ENCODE peak calls at places on chromosome 15, in nine cellular contexts. Y, X, S, A, V, C, O, M and P are unnamed samples.

GRCh38 chr15:90101130-90101968 is 919 bp downstream of the IDH2 start:
- DNase-seq in S (peak), A (peak), C (peak), V (peak), X (peak), M (peak), Y (peak), O (peak), P (peak)

GRCh38 chr15:28086175-28086703 is 12.9 kb downstream of the OCA2 start:
- DNase-seq in C (peak), A (peak), S (peak), M (peak), O (peak), X (no peak), V (no peak), Y (peak), P (peak)

GRCh38 chr15:71806452-71806931 is 3.9 kb upstream of the NR2E3 start:
- DNase-seq in A (peak), C (no peak), M (peak), Y (peak), O (peak), S (peak), X (no peak), V (no peak), P (no peak)

GRCh38 chr15:34693053-34693744 is 61.6 kb downstream of the GJD2 start:
- DNase-seq in C (no peak), M (no peak), X (no peak), O (no peak), V (no peak), A (peak), Y (no peak), S (no peak), P (no peak)

GRCh38 chr15:101808201-101808600 is 3.8 kb upstream of the OR4F15 start:
- DNase-seq in C (no peak), M (no peak), X (no peak), V (no peak), A (peak), S (no peak), Y (no peak), O (no peak), P (no peak)

GRCh38 chr15:99344639-99345038 is 93.4 kb downstream of the LRRC28 start:
- DNase-seq in V (no peak), O (no peak), C (no peak), X (no peak), S (no peak), Y (no peak), A (no peak), M (peak), P (no peak)

GRCh38 chr15:49044761-49045571 is 1.3 kb downstream of the SECISBP2L start:
- DNase-seq in O (no peak), M (no peak), S (no peak), A (peak), Y (no peak), X (no peak), V (no peak), C (no peak), P (peak)

GRCh38 chr15:98650871-98651481 is 2.6 kb downstream of the IGF1R start:
- DNase-seq in Y (no peak), V (peak), M (peak), X (no peak), O (peak), S (no peak), A (peak), C (peak), P (no peak)

GRCh38 chr15:51229907-51230328 is 108.5 kb downstream of the CYP19A1 start:
- DNase-seq in S (peak), Y (peak), A (peak), X (no peak), M (peak), C (no peak), O (peak), V (no peak), P (peak)

GRCh38 chr15:73930790-73931281 is 4.6 kb downstream of the LOXL1 start:
- DNase-seq in S (no peak), O (no peak), A (peak), Y (no peak), M (no peak), C (no peak), X (peak), V (no peak), P (no peak)

GRCh38 chr15:73908030-73908821 is 18.0 kb upstream of the LOXL1 start:
- DNase-seq in S (peak), Y (peak), O (peak), M (peak), V (peak), X (peak), A (peak), C (peak), P (peak)

GRCh38 chr15:101694261-101694660 is 30.0 kb downstream of the TARS3 start:
- DNase-seq in S (no peak), M (no peak), A (no peak), Y (peak), C (no peak), X (no peak), O (no peak), V (no peak), P (no peak)

GRCh38 chr15:67185051-67185450 is 69.4 kb downstream of the AAGAB start:
- DNase-seq in C (no peak), S (no peak), O (no peak), V (peak), M (no peak), X (no peak), A (no peak), Y (no peak), P (no peak)

GRCh38 chr15:101206173-101206572 is 45.7 kb downstream of the CHSY1 start:
- DNase-seq in C (no peak), S (peak), A (peak), X (no peak), O (no peak), Y (no peak), V (no peak), M (no peak), P (no peak)

GRCh38 chr15:91887921-91888373 is 34.4 kb downstream of the SLCO3A1 start:
- DNase-seq in V (no peak), X (no peak), A (no peak), C (no peak), M (no peak), Y (no peak), O (no peak), S (no peak), P (no peak)

GRCh38 chr15:88746451-88746850 is 56.8 kb upstream of the ACAN start:
- DNase-seq in V (no peak), S (no peak), M (no peak), C (no peak), A (no peak), Y (no peak), X (no peak), O (no peak), P (no peak)

GRCh38 chr15:31025996-31026395 is 34.6 kb upstream of the MTMR10 start:
- DNase-seq in M (no peak), Y (peak), X (no peak), S (no peak), O (no peak), V (no peak), C (no peak), A (no peak), P (no peak)

GRCh38 chr15:51649659-51650521 is 27.3 kb upstream of the DMXL2 start:
- DNase-seq in S (peak), V (peak), X (no peak), Y (peak), M (peak), O (peak), A (peak), C (peak), P (peak)

GRCh38 chr15:25739687-25740121 is 123.4 kb downstream of the ATP10A start:
- DNase-seq in A (peak), S (no peak), Y (peak), V (no peak), X (no peak), M (peak), O (peak), C (no peak), P (no peak)

GRCh38 chr15:76340198-76340801 is 3.7 kb downstream of the ISL2 start:
- DNase-seq in A (no peak), M (peak), X (peak), C (no peak), Y (peak), O (peak), S (peak), V (no peak), P (peak)

GRCh38 chr15:40744810-40745152 is 10.3 kb downstream of the RMDN3 start:
- DNase-seq in S (no peak), O (no peak), C (no peak), V (no peak), A (no peak), M (no peak), X (no peak), Y (no peak), P (no peak)

GRCh38 chr15:64503197-64503596 is 42.8 kb downstream of the ZNF609 start:
- DNase-seq in Y (peak), S (no peak), C (no peak), M (no peak), V (peak), O (no peak), X (no peak), A (peak), P (no peak)

GRCh38 chr15:41502787-41503668 is 9.4 kb downstream of the ITPKA start:
- DNase-seq in V (no peak), X (no peak), M (no peak), S (no peak), Y (peak), C (no peak), A (no peak), O (peak), P (peak)

GRCh38 chr15:99143655-99144610 is 39.1 kb downstream of the SYNM start:
- DNase-seq in M (no peak), C (no peak), V (peak), O (peak), Y (no peak), A (peak), X (no peak), S (no peak), P (no peak)

GRCh38 chr15:38266247-38266996 is 13.8 kb downstream of the SPRED1 start:
- DNase-seq in V (no peak), Y (no peak), M (no peak), O (no peak), S (no peak), A (peak), C (no peak), X (no peak), P (no peak)

GRCh38 chr15:89163271-89164055 is 57.9 kb downstream of the RLBP1 start:
- DNase-seq in A (no peak), O (peak), Y (no peak), M (no peak), C (no peak), S (no peak), X (no peak), V (no peak), P (no peak)

GRCh38 chr15:22949074-22949547 is 31.1 kb downstream of the CYFIP1 start:
- DNase-seq in S (peak), Y (peak), X (no peak), C (no peak), A (peak), V (peak), M (peak), O (peak), P (peak)

GRCh38 chr15:58551764-58552504 is 120.1 kb downstream of the LIPC start:
- DNase-seq in A (peak), Y (peak), X (no peak), V (peak), M (peak), O (no peak), C (no peak), S (no peak), P (no peak)

GRCh38 chr15:63599401-63600000 is 2.3 kb downstream of the FBXL22 start:
- DNase-seq in X (peak), O (peak), A (peak), Y (peak), M (peak), C (peak), S (peak), V (peak), P (peak)

GRCh38 chr15:64379216-64379960 is 1.9 kb downstream of the PCLAF start:
- DNase-seq in O (no peak), C (no peak), A (no peak), X (no peak), M (no peak), S (no peak), Y (no peak), V (no peak), P (no peak)

GRCh38 chr15:81049835-81050234 is 49.1 kb downstream of the TLNRD1 start:
- DNase-seq in S (no peak), X (no peak), A (no peak), Y (no peak), V (no peak), O (no peak), C (no peak), M (no peak), P (no peak)

GRCh38 chr15:34001536-34001935 is 33.2 kb downstream of the CHRM5 start:
- DNase-seq in V (no peak), X (no peak), O (no peak), M (no peak), C (no peak), Y (no peak), A (no peak), S (no peak), P (no peak)

GRCh38 chr15:78790027-78790426 is 21.2 kb downstream of the ADAMTS7 start:
- DNase-seq in Y (no peak), S (no peak), M (no peak), A (no peak), X (no peak), C (no peak), V (no peak), O (no peak), P (no peak)

GRCh38 chr15:101528108-101528916 is 38.8 kb upstream of the PCSK6 start:
- DNase-seq in M (no peak), S (no peak), X (no peak), C (peak), O (no peak), A (peak), Y (no peak), V (peak), P (no peak)

GRCh38 chr15:61198722-61199121 is 30.4 kb downstream of the RORA start:
- DNase-seq in S (no peak), Y (peak), M (no peak), O (peak), V (no peak), X (no peak), C (no peak), A (no peak), P (no peak)

GRCh38 chr15:82809308-82810060 is at the start of gene WHAMM:
- DNase-seq in A (peak), Y (peak), O (peak), S (peak), V (peak), M (peak), C (peak), X (peak), P (peak)
- TF ChIP-seq CTCF in A (no peak), Y (no peak), O (peak), S (no peak), V (no peak), M (no peak), C (no peak), X (no peak), P (peak)

GRCh38 chr15:86178845-86179244 is 99.2 kb downstream of the AGBL1 start:
- DNase-seq in A (no peak), Y (peak), M (no peak), V (no peak), X (no peak), O (peak), S (peak), C (no peak), P (no peak)
- TF ChIP-seq CTCF in A (no peak), Y (peak), M (no peak), V (no peak), X (no peak), O (peak), S (no peak), C (no peak), P (peak)

DNA sequence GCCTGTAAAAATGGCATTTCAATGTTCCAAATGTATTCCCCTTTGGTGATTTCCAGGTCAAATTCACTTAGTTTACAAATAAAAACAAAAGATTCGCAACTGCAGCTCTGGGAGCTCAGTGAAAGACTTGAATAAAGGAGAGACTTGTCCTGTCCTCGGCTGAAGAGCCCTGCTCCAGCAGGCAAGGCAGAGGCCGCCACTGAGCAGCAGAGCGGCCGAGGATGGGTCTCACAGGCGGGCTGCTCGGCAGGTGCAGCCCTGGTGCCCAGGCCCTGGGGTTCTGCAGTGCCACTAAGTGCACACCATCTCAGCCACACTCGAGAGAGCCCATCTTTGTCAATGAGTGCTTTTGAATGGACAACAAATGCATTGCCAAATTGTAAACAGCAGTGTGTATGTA is 856.2 kb downstream of the AGBL1 start:
- DNase-seq in O (peak), S (no peak), V (no peak), X (no peak), Y (peak), C (no peak), A (no peak), M (no peak), P (no peak)
- TF ChIP-seq CTCF in O (peak), S (no peak), V (no peak), X (no peak), Y (peak), C (no peak), A (no peak), M (no peak), P (no peak)

GRCh38 chr15:68621535-68621934 is 42.7 kb downstream of the CORO2B start:
- DNase-seq in Y (no peak), S (no peak), X (no peak), O (no peak), M (no peak), V (no peak), A (no peak), C (no peak), P (no peak)

GRCh38 chr15:68620721-68621528 is 42.1 kb downstream of the CORO2B start:
- DNase-seq in C (no peak), A (peak), Y (peak), O (peak), V (peak), X (peak), M (no peak), S (peak), P (no peak)

GRCh38 chr15:68626739-68627138 is 47.9 kb downstream of the CORO2B start:
- DNase-seq in V (no peak), C (no peak), S (no peak), M (no peak), O (no peak), A (peak), X (no peak), Y (no peak), P (no peak)

GRCh38 chr15:68626283-68626682 is 47.5 kb downstream of the CORO2B start:
- DNase-seq in M (no peak), A (no peak), C (no peak), O (no peak), Y (no peak), X (no peak), S (no peak), V (no peak), P (no peak)

GRCh38 chr15:68623301-68623892 is 44.6 kb downstream of the CORO2B start:
- DNase-seq in V (no peak), M (no peak), S (no peak), X (no peak), A (peak), O (peak), C (no peak), Y (no peak), P (no peak)
- TF ChIP-seq CTCF in V (no peak), M (no peak), S (no peak), X (no peak), A (no peak), O (no peak), C (no peak), Y (no peak), P (no peak)

DNA sequence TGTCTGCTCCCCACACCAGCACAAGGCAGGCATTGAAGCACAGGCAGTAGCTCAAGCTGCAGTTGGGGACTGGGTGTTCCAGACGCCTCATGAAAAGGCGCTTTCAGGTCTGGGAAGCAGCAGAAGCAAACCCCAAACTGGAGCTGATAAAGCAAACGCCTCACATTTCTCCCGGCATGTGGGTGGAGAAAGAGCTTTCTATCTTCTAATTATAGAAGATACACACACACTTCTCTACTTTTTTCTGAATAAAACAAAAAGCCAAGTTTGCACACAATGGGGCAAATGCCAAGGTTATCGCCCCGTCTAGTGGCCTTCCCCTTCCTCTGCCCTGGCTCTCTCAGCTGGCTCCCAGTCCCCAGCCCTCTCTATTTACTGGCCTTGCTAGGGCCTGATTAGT is 120.3 kb downstream of the MEGF11 start:
- DNase-seq in C (no peak), M (no peak), V (no peak), A (no peak), X (no peak), O (no peak), S (no peak), Y (no peak), P (no peak)
- TF ChIP-seq CTCF in C (no peak), M (no peak), V (no peak), A (no peak), X (no peak), O (no peak), S (no peak), Y (no peak), P (no peak)